ENCODE peak calls at places on chromosomes 16 and 17, in four cellular contexts. One of them, this sample, is unnamed. For H3K9me3, the result is how much of the 10 kb centered on the place peaks cover.

GRCh38 chr17:76459674-76460073 is 6.7 kb upstream of the UBE2O start:
- DNase-seq in tibial nerve: no peak
- DNase-seq in AG04450: no peak
- DNase-seq in neuronal stem cell: no peak
- DNase-seq in this sample: no peak

GRCh38 chr17:32314636-32315035 is 27.3 kb downstream of the C17orf75 start:
- DNase-seq in tibial nerve: no peak
- DNase-seq in AG04450: no peak
- DNase-seq in neuronal stem cell: no peak
- DNase-seq in this sample: no peak

GRCh38 chr17:65850486-65850885 is 289.0 kb upstream of the AXIN2 start:
- DNase-seq in AG04450: no peak
- DNase-seq in tibial nerve: no peak
- DNase-seq in neuronal stem cell: no peak
- DNase-seq in this sample: no peak

GRCh38 chr17:21176996-21177395 is 37.0 kb downstream of the TMEM11 start:
- DNase-seq in tibial nerve: no peak
- DNase-seq in neuronal stem cell: no peak
- DNase-seq in AG04450: no peak
- DNase-seq in this sample: no peak

GRCh38 chr17:16986391-16986790 is 14.5 kb upstream of the TNFRSF13B start:
- DNase-seq in tibial nerve: no peak
- DNase-seq in neuronal stem cell: no peak
- DNase-seq in AG04450: peak
- DNase-seq in this sample: no peak

GRCh38 chr17:49440581-49440980 is 25.9 kb upstream of the PHB1 start:
- DNase-seq in neuronal stem cell: no peak
- DNase-seq in AG04450: no peak
- DNase-seq in tibial nerve: no peak
- DNase-seq in this sample: no peak

GRCh38 chr16:31880322-31880979 is 6.8 kb downstream of the ZNF267 start:
- DNase-seq in neuronal stem cell: no peak
- DNase-seq in AG04450: no peak
- DNase-seq in tibial nerve: no peak
- DNase-seq in this sample: peak

GRCh38 chr16:24717411-24717810 is 12.0 kb upstream of the TNRC6A start:
- DNase-seq in tibial nerve: peak
- DNase-seq in AG04450: no peak
- DNase-seq in neuronal stem cell: no peak
- DNase-seq in this sample: peak

GRCh38 chr16:13793788-13794461 is 126.0 kb upstream of the ERCC4 start:
- DNase-seq in tibial nerve: no peak
- DNase-seq in AG04450: no peak
- DNase-seq in neuronal stem cell: no peak
- DNase-seq in this sample: no peak

GRCh38 chr17:42304187-42305030 is 16.1 kb downstream of the STAT5A start:
- DNase-seq in neuronal stem cell: no peak
- DNase-seq in AG04450: no peak
- DNase-seq in tibial nerve: no peak
- DNase-seq in this sample: no peak

GRCh38 chr17:28755486-28755885 is 11.7 kb downstream of the TRAF4 start:
- DNase-seq in neuronal stem cell: no peak
- DNase-seq in tibial nerve: no peak
- DNase-seq in AG04450: no peak
- DNase-seq in this sample: peak

GRCh38 chr17:74744714-74745547 is 3.5 kb upstream of the NHERF1 start:
- DNase-seq in tibial nerve: peak
- DNase-seq in AG04450: no peak
- DNase-seq in neuronal stem cell: peak
- DNase-seq in this sample: peak

GRCh38 chr17:11493947-11494346 is 104.3 kb upstream of the DNAH9 start:
- DNase-seq in neuronal stem cell: peak
- DNase-seq in AG04450: no peak
- DNase-seq in tibial nerve: no peak
- DNase-seq in this sample: no peak

GRCh38 chr17:81420769-81421462 is 25.7 kb downstream of the BAHCC1 start:
- DNase-seq in neuronal stem cell: no peak
- DNase-seq in AG04450: no peak
- DNase-seq in tibial nerve: no peak
- DNase-seq in this sample: no peak

GRCh38 chr17:21382560-21383495 is 6.7 kb downstream of the KCNJ12 start:
- DNase-seq in AG04450: no peak
- DNase-seq in neuronal stem cell: no peak
- DNase-seq in tibial nerve: no peak
- DNase-seq in this sample: no peak

GRCh38 chr17:38730526-38731379 is 612 bp downstream of the CISD3 start:
- DNase-seq in neuronal stem cell: no peak
- DNase-seq in AG04450: no peak
- DNase-seq in tibial nerve: peak
- DNase-seq in this sample: peak

GRCh38 chr16:35931722-35932121 is 2472.3 kb downstream of the TP53TG3F start:
- DNase-seq in neuronal stem cell: no peak
- DNase-seq in tibial nerve: no peak
- DNase-seq in AG04450: no peak
- DNase-seq in this sample: no peak
- H3K9me3 ChIP-seq in neuronal stem cell: under half
- H3K9me3 ChIP-seq in tibial nerve: under half
- H3K9me3 ChIP-seq in AG04450: under half
- H3K9me3 ChIP-seq in this sample: under half

DNA sequence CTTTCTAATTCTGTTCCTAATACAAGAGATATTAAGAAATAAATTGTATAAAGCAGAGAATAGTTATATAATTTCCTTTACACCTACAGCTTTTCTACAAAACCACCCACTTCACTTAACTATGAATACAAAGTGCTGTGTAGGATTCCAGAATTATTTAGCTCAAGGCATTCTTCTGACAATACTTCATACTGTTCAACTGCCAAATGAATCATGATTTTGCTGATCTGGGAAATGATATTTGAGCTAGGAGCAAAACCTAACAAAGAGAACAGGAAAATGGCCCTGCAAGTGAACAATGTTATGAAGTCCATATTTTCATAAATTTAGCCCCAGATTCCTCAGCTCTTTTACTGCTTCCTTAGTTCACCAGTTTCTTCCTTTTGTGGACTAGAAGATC is 12.9 kb downstream of the BBS2 start:
- DNase-seq in neuronal stem cell: no peak
- DNase-seq in tibial nerve: no peak
- DNase-seq in AG04450: peak
- DNase-seq in this sample: no peak
- H3K27ac ChIP-seq in neuronal stem cell: no peak
- H3K27ac ChIP-seq in tibial nerve: peak
- H3K27ac ChIP-seq in AG04450: no peak
- H3K27ac ChIP-seq in this sample: no peak

GRCh38 chr16:65770752-65771151 is 595.7 kb upstream of the CDH5 start:
- DNase-seq in tibial nerve: no peak
- DNase-seq in AG04450: no peak
- DNase-seq in neuronal stem cell: no peak
- DNase-seq in this sample: no peak
- H3K9me3 ChIP-seq in tibial nerve: under half
- H3K9me3 ChIP-seq in AG04450: under half
- H3K9me3 ChIP-seq in neuronal stem cell: under half
- H3K9me3 ChIP-seq in this sample: under half

DNA sequence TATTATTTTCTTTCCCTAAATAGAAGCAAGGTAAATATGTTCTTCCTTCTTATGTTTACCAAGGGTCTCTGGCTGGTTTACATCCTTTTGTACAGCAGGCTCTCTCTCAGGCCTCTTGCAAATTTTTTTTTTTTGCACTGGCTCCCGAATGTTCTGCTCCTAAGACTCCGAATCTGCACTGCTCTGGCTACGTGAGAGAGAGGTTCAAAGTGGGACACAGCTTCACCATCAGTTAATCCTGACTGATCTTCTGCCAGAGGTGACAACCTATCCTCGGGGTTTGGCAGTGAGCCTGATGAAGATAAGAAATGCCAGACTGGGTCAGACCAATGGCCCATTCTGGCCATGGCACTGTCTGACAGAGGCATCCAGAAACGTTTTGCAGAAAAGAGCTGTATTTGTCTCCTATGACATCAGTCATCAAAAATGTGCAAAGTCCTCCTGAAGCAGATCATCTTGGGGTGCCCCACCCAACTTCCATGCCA is 136.9 kb downstream of the GRIN2A start:
- DNase-seq in AG04450: no peak
- DNase-seq in neuronal stem cell: no peak
- DNase-seq in tibial nerve: no peak
- DNase-seq in this sample: no peak
- H3K27ac ChIP-seq in AG04450: no peak
- H3K27ac ChIP-seq in neuronal stem cell: no peak
- H3K27ac ChIP-seq in tibial nerve: no peak
- H3K27ac ChIP-seq in this sample: no peak

GRCh38 chr16:35405547-35405946 is 1946.1 kb downstream of the TP53TG3F start:
- DNase-seq in neuronal stem cell: no peak
- DNase-seq in AG04450: no peak
- DNase-seq in tibial nerve: no peak
- DNase-seq in this sample: no peak
- H3K9me3 ChIP-seq in neuronal stem cell: under half
- H3K9me3 ChIP-seq in AG04450: under half
- H3K9me3 ChIP-seq in tibial nerve: under half
- H3K9me3 ChIP-seq in this sample: under half

DNA sequence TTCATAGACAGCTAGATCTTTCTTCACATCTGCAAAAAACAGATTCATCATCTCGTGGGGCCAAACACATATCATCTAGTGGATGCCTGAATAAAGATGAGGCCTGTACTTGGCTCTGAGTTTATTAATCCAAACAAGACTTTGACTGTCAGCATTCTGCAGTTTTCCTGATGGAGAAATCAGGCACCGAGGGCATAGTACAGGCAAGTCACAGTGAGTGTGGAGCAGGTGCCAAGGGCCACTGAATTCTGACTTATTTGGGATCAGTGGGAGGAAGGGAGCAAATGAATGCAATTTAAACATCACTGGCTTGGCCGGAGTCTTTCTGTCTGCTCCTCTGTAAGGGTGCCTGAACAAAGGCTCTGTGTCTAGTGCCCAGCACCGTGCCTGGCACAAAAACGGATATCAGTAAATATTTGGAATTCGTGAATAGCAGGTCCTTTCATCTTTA is 975 bp downstream of the CFAP20 start:
- DNase-seq in AG04450: no peak
- DNase-seq in neuronal stem cell: no peak
- DNase-seq in tibial nerve: no peak
- DNase-seq in this sample: no peak
- H3K27ac ChIP-seq in AG04450: no peak
- H3K27ac ChIP-seq in neuronal stem cell: no peak
- H3K27ac ChIP-seq in tibial nerve: peak
- H3K27ac ChIP-seq in this sample: no peak

GRCh38 chr16:58678716-58679115 is 5.9 kb downstream of the SLC38A7 start:
- DNase-seq in AG04450: no peak
- DNase-seq in neuronal stem cell: no peak
- DNase-seq in tibial nerve: no peak
- DNase-seq in this sample: no peak
- H3K9me3 ChIP-seq in AG04450: under half
- H3K9me3 ChIP-seq in neuronal stem cell: under half
- H3K9me3 ChIP-seq in tibial nerve: under half
- H3K9me3 ChIP-seq in this sample: under half

GRCh38 chr16:84595052-84595481 is 22.8 kb downstream of the COTL1 start:
- DNase-seq in neuronal stem cell: no peak
- DNase-seq in AG04450: no peak
- DNase-seq in tibial nerve: no peak
- DNase-seq in this sample: no peak

GRCh38 chr16:84597518-84598390 is 20.1 kb downstream of the COTL1 start:
- DNase-seq in AG04450: no peak
- DNase-seq in neuronal stem cell: no peak
- DNase-seq in tibial nerve: no peak
- DNase-seq in this sample: no peak

GRCh38 chr16:84596161-84596560 is 21.7 kb downstream of the COTL1 start:
- DNase-seq in AG04450: no peak
- DNase-seq in neuronal stem cell: no peak
- DNase-seq in tibial nerve: no peak
- DNase-seq in this sample: no peak

GRCh38 chr16:84598391-84598750 is 19.5 kb downstream of the COTL1 start:
- DNase-seq in tibial nerve: no peak
- DNase-seq in neuronal stem cell: no peak
- DNase-seq in AG04450: no peak
- DNase-seq in this sample: peak

GRCh38 chr16:84596801-84597517 is 20.9 kb downstream of the COTL1 start:
- DNase-seq in AG04450: no peak
- DNase-seq in tibial nerve: no peak
- DNase-seq in neuronal stem cell: no peak
- DNase-seq in this sample: no peak
- H3K27ac ChIP-seq in AG04450: no peak
- H3K27ac ChIP-seq in tibial nerve: peak
- H3K27ac ChIP-seq in neuronal stem cell: no peak
- H3K27ac ChIP-seq in this sample: peak

This sample was measured in SJSA1.